ENCODE peak calls at places on chromosomes 2 and 18, in five cellular contexts. S is NB4, Y is GM04504, G is HCT116, M is GM12891. V is an unnamed sample.

GRCh38 chr2:55047677-55048299 is 2.5 kb downstream of the RTN4 start:
- DNase-seq in G (no peak), Y (no peak), M (no peak), S (peak), V (no peak)

GRCh38 chr2:60500861-60501260 is 52.6 kb downstream of the BCL11A start:
- DNase-seq in S (no peak), M (no peak), Y (no peak), G (no peak), V (no peak)

GRCh38 chr2:64945973-64946736 is 43.0 kb upstream of the SLC1A4 start:
- DNase-seq in S (peak), Y (no peak), M (peak), G (no peak), V (no peak)

GRCh38 chr2:119702918-119703401 is 24.0 kb downstream of the TMEM177 start:
- DNase-seq in Y (peak), S (peak), G (peak), M (peak), V (peak)

GRCh38 chr2:241690202-241690717 is 3.6 kb upstream of the DTYMK start:
- DNase-seq in M (no peak), Y (no peak), G (no peak), S (no peak), V (no peak)

GRCh38 chr2:217185265-217185995 is 325.6 kb upstream of the TNP1 start:
- DNase-seq in Y (no peak), S (no peak), G (no peak), M (no peak), V (no peak)

GRCh38 chr18:73520229-73520628 is 627.4 kb downstream of the FBXO15 start:
- DNase-seq in G (no peak), M (no peak), Y (no peak), S (no peak), V (no peak)

GRCh38 chr2:64594563-64594989 is 59.1 kb downstream of the SERTAD2 start:
- DNase-seq in M (no peak), S (no peak), Y (peak), G (no peak), V (no peak)

GRCh38 chr2:169579044-169579443 is 5.1 kb upstream of the PPIG start:
- DNase-seq in Y (no peak), G (no peak), S (no peak), M (no peak), V (no peak)

GRCh38 chr2:133139847-133140533 is 428.3 kb downstream of the NCKAP5 start:
- DNase-seq in S (no peak), Y (no peak), M (no peak), G (no peak), V (no peak)

GRCh38 chr2:84631047-84631446 is 114.7 kb downstream of the DNAH6 start:
- DNase-seq in S (peak), Y (peak), G (peak), M (peak), V (peak)

GRCh38 chr18:5424903-5425302 is 118.9 kb downstream of the EPB41L3 start:
- DNase-seq in M (no peak), Y (peak), G (no peak), S (peak), V (no peak)

GRCh38 chr18:2515408-2515807 is 55.9 kb downstream of the METTL4 start:
- DNase-seq in G (peak), M (no peak), S (no peak), Y (peak), V (peak)

GRCh38 chr2:88115825-88116518 is 11.9 kb downstream of the FABP1 start:
- DNase-seq in M (no peak), S (no peak), G (no peak), Y (no peak), V (no peak)

GRCh38 chr2:178386951-178387602 is 63.9 kb downstream of the PRKRA start:
- DNase-seq in Y (no peak), S (no peak), G (no peak), M (no peak), V (no peak)

GRCh38 chr2:2664989-2665833 is 334.1 kb upstream of the MYT1L start:
- DNase-seq in Y (no peak), G (peak), M (no peak), S (peak), V (peak)

GRCh38 chr2:103161456-103162289 is 399.8 kb downstream of the TMEM182 start:
- DNase-seq in S (peak), M (peak), Y (peak), G (peak), V (peak)

GRCh38 chr2:17892726-17893534 is 14.5 kb downstream of the KCNS3 start:
- DNase-seq in M (no peak), G (no peak), Y (no peak), S (no peak), V (no peak)

GRCh38 chr2:214545881-214546280 is 135.0 kb downstream of the VWC2L start:
- DNase-seq in S (no peak), G (no peak), Y (no peak), M (no peak), V (no peak)

GRCh38 chr2:118830121-118830520 is 17.3 kb downstream of the EN1 start:
- DNase-seq in M (no peak), S (no peak), G (no peak), Y (no peak), V (no peak)

GRCh38 chr18:54775686-54776085 is 52.6 kb upstream of the RAB27B start:
- DNase-seq in G (peak), Y (no peak), M (no peak), S (peak), V (peak)

GRCh38 chr2:152762202-152762601 is 43.8 kb downstream of the ARL6IP6 start:
- DNase-seq in G (no peak), M (no peak), S (no peak), Y (peak), V (no peak)

GRCh38 chr2:66084948-66085590 is 349.9 kb upstream of the MEIS1 start:
- DNase-seq in S (peak), G (no peak), M (no peak), Y (no peak), V (no peak)

GRCh38 chr2:64910972-64911433 is 78.2 kb upstream of the SLC1A4 start:
- DNase-seq in G (no peak), M (no peak), Y (no peak), S (peak), V (no peak)

GRCh38 chr18:41459657-41460056 is 495.4 kb upstream of the PIK3C3 start:
- DNase-seq in M (no peak), Y (no peak), S (no peak), G (no peak), V (no peak)

GRCh38 chr2:238947920-238948710 is 100.2 kb downstream of the TWIST2 start:
- DNase-seq in G (peak), S (peak), Y (peak), M (no peak), V (peak)

GRCh38 chr18:45050712-45051639 is 370.3 kb downstream of the SETBP1 start:
- DNase-seq in S (no peak), Y (peak), M (no peak), G (no peak), V (no peak)

GRCh38 chr2:191265311-191266170 is 20.3 kb downstream of the MYO1B start:
- DNase-seq in G (no peak), S (no peak), M (no peak), Y (peak), V (no peak)

GRCh38 chr18:47184419-47185050 is 8.4 kb upstream of the IER3IP1 start:
- DNase-seq in S (peak), G (peak), M (no peak), Y (no peak), V (no peak)

GRCh38 chr2:58870704-58871103 is 629.6 kb upstream of the FANCL start:
- DNase-seq in S (peak), G (peak), M (no peak), Y (no peak), V (peak)

GRCh38 chr2:234444888-234445287 is 52.0 kb downstream of the ARL4C start:
- DNase-seq in S (no peak), M (no peak), Y (peak), G (no peak), V (no peak)